ENCODE peak calls at places on chromosomes 6 and 20, in seven cellular contexts. A, T, H, G, B, N and V are unnamed samples.
A peak's percentile ranks its signal among the peaks of the same experiment; 100 is the strongest.

GRCh38 chr20:1391640-1392442 is 1.0 kb downstream of the FKBP1A start:
- DNase-seq in A (peak; percentile 50), T (peak; percentile 70), H (peak; percentile 69), G (no peak), B (peak; percentile 94), N (peak; percentile 81), V (no peak)

GRCh38 chr6:149508485-149508884 is 23.7 kb upstream of the ZC3H12D start:
- DNase-seq in A (no peak), T (no peak), H (no peak), G (peak; percentile 49), B (no peak), N (no peak), V (no peak)

GRCh38 chr6:161549977-161550655 is 276.3 kb upstream of the AGPAT4 start:
- DNase-seq in A (no peak), T (no peak), H (no peak), G (no peak), B (no peak), N (no peak), V (no peak)

GRCh38 chr6:4135665-4136353 is 434 bp upstream of the ECI2 start:
- DNase-seq in A (peak; percentile 99), T (peak; percentile 97), H (peak; percentile 98), G (peak; percentile 95), B (peak; percentile 92), N (peak; percentile 98), V (peak; percentile 95)

GRCh38 chr6:61134028-61134427 is 1152.0 kb downstream of the KHDRBS2 start:
- DNase-seq in A (no peak), T (no peak), H (no peak), G (no peak), B (no peak), N (no peak), V (no peak)

GRCh38 chr6:139016337-139017213 is 12.0 kb upstream of the ABRACL start:
- DNase-seq in A (no peak), T (no peak), H (peak; percentile 36), G (no peak), B (no peak), N (no peak), V (no peak)

GRCh38 chr20:9081423-9081966 is 12.6 kb downstream of the PLCB4 start:
- DNase-seq in A (no peak), T (no peak), H (no peak), G (no peak), B (no peak), N (no peak), V (no peak)

GRCh38 chr20:63737690-63737939 is 1.2 kb downstream of the LIME1 start:
- DNase-seq in A (no peak), T (no peak), H (no peak), G (no peak), B (no peak), N (no peak), V (no peak)

GRCh38 chr20:46629341-46629740 is 21.9 kb downstream of the SLC13A3 start:
- DNase-seq in A (no peak), T (no peak), H (no peak), G (no peak), B (no peak), N (no peak), V (no peak)

GRCh38 chr20:60762386-60762785 is 489.7 kb upstream of the CDH4 start:
- DNase-seq in A (no peak), T (no peak), H (no peak), G (no peak), B (no peak), N (no peak), V (no peak)

GRCh38 chr20:41032243-41032642 is 3.6 kb downstream of the TOP1 start:
- DNase-seq in A (no peak), T (no peak), H (peak; percentile 35), G (no peak), B (no peak), N (no peak), V (no peak)

GRCh38 chr6:12182676-12183075 is 107.5 kb upstream of the EDN1 start:
- DNase-seq in A (no peak), T (no peak), H (no peak), G (no peak), B (no peak), N (no peak), V (no peak)

GRCh38 chr6:53765270-53765669 is 29.5 kb upstream of the LRRC1 start:
- DNase-seq in A (peak; percentile 30), T (peak; percentile 30), H (no peak), G (no peak), B (no peak), N (no peak), V (no peak)

GRCh38 chr20:57622579-57623381 is 2.6 kb upstream of the ZBP1 start:
- DNase-seq in A (peak; percentile 44), T (peak; percentile 56), H (peak; percentile 60), G (peak; percentile 54), B (peak; percentile 58), N (peak; percentile 93), V (peak; percentile 54)

GRCh38 chr6:24930386-24930785 is 5.4 kb downstream of the RIPOR2 start:
- DNase-seq in A (peak; percentile 50), T (no peak), H (peak; percentile 49), G (no peak), B (peak; percentile 44), N (no peak), V (no peak)

GRCh38 chr20:29325304-29325640 is 1932.2 kb upstream of the DEFB115 start:
- DNase-seq in A (no peak), T (no peak), H (no peak), G (no peak), B (no peak), N (no peak), V (no peak)

GRCh38 chr20:475463-476357 is 13.4 kb upstream of the TBC1D20 start:
- DNase-seq in A (peak; percentile 29), T (no peak), H (no peak), G (no peak), B (no peak), N (no peak), V (no peak)

GRCh38 chr6:134553941-134554340 is 236.0 kb upstream of the SGK1 start:
- DNase-seq in A (peak; percentile 13), T (no peak), H (peak; percentile 35), G (no peak), B (no peak), N (no peak), V (no peak)

GRCh38 chr6:63188828-63189227 is 22.4 kb upstream of the FKBP1C start:
- DNase-seq in A (no peak), T (no peak), H (no peak), G (no peak), B (no peak), N (no peak), V (no peak)

GRCh38 chr20:61954276-61955021 is 111.2 kb downstream of the TAF4 start:
- DNase-seq in A (no peak), T (peak; percentile 15), H (no peak), G (no peak), B (no peak), N (peak; percentile 46), V (no peak)

GRCh38 chr6:30615958-30616810 is 859 bp downstream of the PPP1R10 start:
- DNase-seq in A (peak; percentile 52), T (no peak), H (peak; percentile 56), G (no peak), B (peak; percentile 43), N (no peak), V (peak; percentile 34)

GRCh38 chr6:17886891-17887290 is 100.5 kb downstream of the KIF13A start:
- DNase-seq in A (no peak), T (no peak), H (peak; percentile 38), G (no peak), B (no peak), N (no peak), V (no peak)

GRCh38 chr20:44979090-44979621 is 12.8 kb downstream of the STK4 start:
- DNase-seq in A (no peak), T (peak; percentile 72), H (peak; percentile 80), G (peak; percentile 70), B (no peak), N (no peak), V (peak; percentile 64)

GRCh38 chr6:37517411-37517812 is 17.7 kb upstream of the CCDC167 start:
- DNase-seq in A (peak; percentile 19), T (no peak), H (no peak), G (peak; percentile 65), B (no peak), N (peak; percentile 80), V (peak; percentile 76)

GRCh38 chr6:26300043-26300331 is 65.0 kb upstream of the BTN3A2 start:
- DNase-seq in A (no peak), T (no peak), H (no peak), G (no peak), B (no peak), N (no peak), V (no peak)
- H3K4me1 ChIP-seq in A (peaks cover 12% of the 10 kb centered on the region), T (no peaks in the 10 kb centered on the region), H (no peaks in the 10 kb centered on the region), G (no peaks in the 10 kb centered on the region), B (peaks cover 8% of the 10 kb centered on the region), N (peaks cover 18% of the 10 kb centered on the region), V (no peaks in the 10 kb centered on the region)

DNA sequence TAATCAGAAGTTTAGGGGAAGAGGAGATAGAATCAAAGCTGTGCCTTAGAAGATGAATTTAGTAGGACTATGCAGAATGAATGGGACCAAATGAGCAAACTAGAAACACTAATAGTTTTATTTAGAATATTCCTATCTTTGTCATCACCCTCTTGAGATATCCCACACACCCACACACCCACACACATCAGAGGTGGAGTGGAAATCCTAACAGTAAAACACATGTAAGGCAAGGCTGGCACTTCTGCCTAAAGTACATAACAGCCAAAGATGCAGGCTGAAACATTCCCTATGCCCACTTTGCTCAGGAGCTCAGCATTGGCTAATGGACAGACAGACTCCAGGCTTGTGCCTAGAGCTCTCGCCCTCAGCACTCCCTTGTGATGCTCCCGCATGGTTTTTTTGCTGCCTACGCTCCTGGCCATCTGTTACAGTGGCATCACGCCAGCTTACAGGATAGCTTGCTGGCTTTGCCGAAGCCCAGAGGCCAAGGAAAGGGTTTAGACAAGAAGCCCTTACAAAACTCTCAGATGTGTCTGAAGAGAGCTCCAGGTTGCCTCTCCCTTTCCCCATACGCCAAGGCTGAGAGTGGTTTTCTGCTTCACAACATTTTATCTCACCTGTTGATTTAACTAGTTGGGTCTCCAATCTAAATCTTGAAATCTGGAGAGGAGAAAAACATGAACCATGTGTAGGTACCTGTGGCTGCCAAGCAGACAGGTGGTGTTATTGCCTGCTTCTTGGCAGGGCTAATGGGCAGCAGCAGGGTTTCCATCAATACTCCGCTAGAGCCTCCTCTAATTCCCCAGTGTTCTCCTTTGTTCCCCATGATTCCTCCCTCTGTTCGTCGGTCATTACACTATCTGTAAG is 282.6 kb upstream of the ID4 start:
- DNase-seq in A (peak; percentile 9), T (no peak), H (peak; percentile 6), G (no peak), B (no peak), N (no peak), V (no peak)
- H3K4me3 ChIP-seq in A (no peak overlapping the region), T (no peak overlapping the region), H (no peak overlapping the region), G (no peak overlapping the region), B (no peak overlapping the region), N (no peak overlapping the region), V (no peak overlapping the region)

DNA sequence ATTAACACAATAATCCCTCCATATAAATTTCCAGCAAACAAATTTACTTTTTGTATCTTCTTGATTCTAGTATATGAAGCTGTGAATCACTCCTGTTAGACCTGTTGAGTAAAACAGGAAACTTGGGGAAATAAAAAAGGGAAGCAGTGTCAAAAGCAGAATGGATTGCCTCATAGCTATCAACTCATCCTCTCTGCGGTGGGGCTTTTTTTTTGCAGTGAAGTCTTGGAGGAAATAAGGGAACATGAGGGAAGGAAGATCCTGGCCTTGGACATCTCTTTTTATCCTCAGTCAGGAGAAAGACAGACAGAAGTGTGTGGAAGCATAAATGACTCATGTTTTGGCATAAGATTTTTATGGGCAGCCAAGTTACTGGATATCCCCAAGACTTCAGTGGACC is 332.5 kb downstream of the TFAP2A start:
- DNase-seq in A (no peak), T (no peak), H (no peak), G (no peak), B (no peak), N (no peak), V (no peak)
- H3K4me1 ChIP-seq in A (no peaks in the 10 kb centered on the region), T (no peaks in the 10 kb centered on the region), H (no peaks in the 10 kb centered on the region), G (no peaks in the 10 kb centered on the region), B (no peaks in the 10 kb centered on the region), N (no peaks in the 10 kb centered on the region), V (no peaks in the 10 kb centered on the region)

GRCh38 chr6:27630727-27631613 is 158.1 kb upstream of the ZNF184 start:
- DNase-seq in A (peak; percentile 54), T (no peak), H (peak; percentile 68), G (no peak), B (peak; percentile 41), N (no peak), V (no peak)
- H3K4me3 ChIP-seq in A (peak overlapping the region; percentile 68), T (no peak overlapping the region), H (peak overlapping the region; percentile 54), G (no peak overlapping the region), B (peak overlapping the region; percentile 71), N (no peak overlapping the region), V (no peak overlapping the region)